ENCODE peak calls at places on chromosomes 5 and 9, in four cellular contexts. I is sigmoid colon, E is A549, H is fibroblast of lung. M is an unnamed sample.

GRCh38 chr9:37976714-37977477 is 73.0 kb upstream of the SLC25A51 start:
- DNase-seq in I (peak), E (no peak), H (peak), M (peak)

GRCh38 chr5:33032161-33033085 is 321.3 kb downstream of the NPR3 start:
- DNase-seq in H (peak), I (no peak), E (no peak), M (no peak)

GRCh38 chr9:76136986-76137385 is 246.5 kb downstream of the PCSK5 start:
- DNase-seq in I (no peak), H (peak), E (peak), M (peak)

GRCh38 chr5:177086918-177087706 is 397 bp downstream of the FGFR4 start:
- DNase-seq in E (peak), I (no peak), H (peak), M (no peak)

GRCh38 chr5:61600141-61600480 is 268.1 kb downstream of the ZSWIM6 start:
- DNase-seq in H (no peak), I (no peak), E (no peak), M (no peak)

GRCh38 chr5:169745441-169746146 is 108.5 kb downstream of the DOCK2 start:
- DNase-seq in E (no peak), I (no peak), H (peak), M (no peak)

GRCh38 chr5:3004361-3005080 is 253.0 kb upstream of the IRX2 start:
- DNase-seq in E (no peak), H (no peak), I (no peak), M (no peak)

GRCh38 chr9:18703086-18703750 is 229.3 kb downstream of the ADAMTSL1 start:
- DNase-seq in I (no peak), H (peak), E (no peak), M (no peak)

GRCh38 chr9:122346478-122347347 is 24.1 kb upstream of the PTGS1 start:
- DNase-seq in H (peak), I (peak), E (peak), M (no peak)

GRCh38 chr9:132631685-132632084 is 38.1 kb downstream of the DDX31 start:
- DNase-seq in I (no peak), E (no peak), H (no peak), M (no peak)

GRCh38 chr5:145360936-145361335 is 474.2 kb downstream of the PRELID2 start:
- DNase-seq in I (no peak), E (no peak), H (peak), M (no peak)

GRCh38 chr5:169753795-169754194 is 116.7 kb downstream of the DOCK2 start:
- DNase-seq in E (no peak), H (peak), I (no peak), M (no peak)

GRCh38 chr5:157371655-157372471 is 88.2 kb upstream of the NIPAL4 start:
- DNase-seq in I (no peak), H (peak), E (no peak), M (no peak)

GRCh38 chr5:160555836-160556660 is 134.4 kb downstream of the PTTG1 start:
- DNase-seq in E (no peak), H (peak), I (no peak), M (no peak)

GRCh38 chr5:133779828-133780475 is 167.6 kb upstream of the FSTL4 start:
- DNase-seq in I (no peak), H (no peak), E (no peak), M (no peak)

GRCh38 chr9:94056442-94056974 is 27.8 kb upstream of the PTPDC1 start:
- DNase-seq in I (no peak), H (peak), E (no peak), M (peak)

GRCh38 chr5:53114988-53115387 is 5.4 kb upstream of the MOCS2 start:
- DNase-seq in E (no peak), H (no peak), I (no peak), M (no peak)

GRCh38 chr9:38309324-38310195 is 82.9 kb upstream of the ALDH1B1 start:
- DNase-seq in H (peak), I (no peak), E (no peak), M (no peak)

GRCh38 chr5:124806026-124806856 is 59.8 kb upstream of the ZNF608 start:
- DNase-seq in E (no peak), H (peak), I (peak), M (peak)

GRCh38 chr5:119343766-119344165 is 12.1 kb upstream of the TNFAIP8 start:
- DNase-seq in E (no peak), I (no peak), H (peak), M (no peak)
- H3K27ac ChIP-seq in E (no peak), I (no peak), H (no peak), M (no peak)

DNA sequence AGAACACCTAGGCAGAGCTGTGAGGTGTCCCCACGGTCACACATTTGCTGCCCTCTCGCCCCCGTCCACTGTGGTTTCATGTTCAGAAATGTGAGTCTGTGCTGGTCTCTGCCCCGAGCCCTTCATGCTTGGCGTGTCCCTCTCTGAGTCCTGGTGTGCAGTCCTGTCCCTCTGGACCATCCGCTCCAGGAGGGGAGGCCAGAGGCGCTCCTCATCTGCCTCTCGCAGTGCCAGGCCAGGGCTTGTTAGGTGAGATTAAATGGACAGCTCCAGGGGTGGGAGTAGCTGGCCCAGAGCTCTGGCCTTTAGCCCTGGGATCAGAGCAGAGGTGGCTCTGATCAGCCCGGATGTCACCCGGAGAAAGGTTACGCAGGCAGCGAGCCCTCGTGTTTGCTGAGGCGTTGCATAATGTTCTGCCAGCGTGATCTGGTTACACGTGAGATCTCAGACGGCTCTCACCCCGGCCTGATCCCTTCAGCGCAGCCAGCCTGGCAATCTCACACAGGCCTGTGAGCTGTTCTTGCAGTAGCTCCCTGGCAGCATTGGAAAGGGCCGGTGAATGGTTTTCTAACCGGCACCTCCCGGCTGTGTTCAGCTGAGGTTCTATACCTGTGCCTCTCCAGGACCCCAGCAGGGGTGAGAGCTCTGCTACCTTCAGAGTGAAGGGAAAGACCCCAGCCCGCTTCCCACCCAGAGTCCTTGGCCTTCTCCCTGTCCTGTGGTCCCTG is 24.5 kb downstream of the PTGES2 start:
- DNase-seq in E (no peak), I (no peak), H (no peak), M (no peak)
- H3K4me3 ChIP-seq in E (no peak), I (no peak), H (no peak), M (no peak)

GRCh38 chr9:113572076-113572861 is 108.7 kb downstream of the RGS3 start:
- DNase-seq in I (peak), H (no peak), E (no peak), M (no peak)
- H3K27ac ChIP-seq in I (no peak), H (no peak), E (peak), M (no peak)

GRCh38 chr9:135702002-135702721 is at the start of gene KCNT1:
- DNase-seq in E (peak), I (no peak), H (peak), M (no peak)
- H3K4me3 ChIP-seq in E (peak), I (no peak), H (no peak), M (peak)

DNA sequence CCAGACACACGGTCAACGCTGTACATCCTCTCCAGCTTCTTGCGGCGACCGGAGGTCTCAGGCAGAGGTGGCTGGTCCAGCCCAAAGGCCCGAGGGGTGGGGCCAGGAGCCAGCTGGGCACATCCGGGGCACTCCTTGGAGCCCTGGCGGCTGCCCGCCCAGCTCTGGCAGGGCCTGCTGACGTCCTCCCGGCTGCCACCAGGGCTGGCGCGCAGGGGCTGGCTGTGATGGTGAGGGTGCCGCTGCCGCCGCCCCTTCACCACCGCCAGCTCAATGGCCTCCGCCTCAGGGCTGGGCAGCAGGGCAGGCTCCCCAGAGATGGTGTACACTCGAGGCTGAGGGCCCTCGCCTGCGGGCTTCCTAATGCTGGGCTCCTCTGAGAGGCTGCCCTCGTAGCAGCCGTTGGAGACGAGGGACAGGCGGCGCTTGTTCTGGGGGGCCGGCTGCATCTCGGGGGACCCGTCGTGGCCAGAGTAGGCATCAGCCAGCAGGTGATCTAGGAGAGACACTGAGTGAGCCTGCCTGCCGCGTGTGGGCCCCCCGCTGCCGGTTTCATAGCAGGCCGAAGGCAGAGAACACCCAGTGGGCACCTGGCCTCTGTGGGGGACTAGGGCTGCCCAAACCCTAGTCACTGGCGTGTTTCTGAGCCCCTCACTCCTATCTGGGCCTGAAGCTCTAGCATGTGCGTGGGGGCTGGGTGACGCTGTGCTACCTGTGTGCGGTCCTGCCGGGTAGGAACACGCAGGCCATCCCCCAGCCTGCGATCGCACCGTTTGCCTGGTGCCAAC is 1.5 kb downstream of the NSMF start:
- DNase-seq in I (no peak), E (no peak), H (no peak), M (no peak)
- H3K27ac ChIP-seq in I (peak), E (peak), H (no peak), M (no peak)

GRCh38 chr5:59810041-59810440 is 83.5 kb downstream of the PDE4D start:
- DNase-seq in E (peak), H (peak), I (peak), M (peak)
- H3K4me3 ChIP-seq in E (peak), H (peak), I (no peak), M (peak)

GRCh38 chr5:135706474-135706873 is 127.7 kb upstream of the CXCL14 start:
- DNase-seq in E (no peak), I (no peak), H (no peak), M (no peak)
- H3K27ac ChIP-seq in E (no peak), I (no peak), H (no peak), M (no peak)

GRCh38 chr5:143435207-143435657 is 31.7 kb upstream of the NR3C1 start:
- DNase-seq in H (no peak), E (no peak), I (no peak), M (no peak)
- H3K4me3 ChIP-seq in H (no peak), E (no peak), I (no peak), M (no peak)

DNA sequence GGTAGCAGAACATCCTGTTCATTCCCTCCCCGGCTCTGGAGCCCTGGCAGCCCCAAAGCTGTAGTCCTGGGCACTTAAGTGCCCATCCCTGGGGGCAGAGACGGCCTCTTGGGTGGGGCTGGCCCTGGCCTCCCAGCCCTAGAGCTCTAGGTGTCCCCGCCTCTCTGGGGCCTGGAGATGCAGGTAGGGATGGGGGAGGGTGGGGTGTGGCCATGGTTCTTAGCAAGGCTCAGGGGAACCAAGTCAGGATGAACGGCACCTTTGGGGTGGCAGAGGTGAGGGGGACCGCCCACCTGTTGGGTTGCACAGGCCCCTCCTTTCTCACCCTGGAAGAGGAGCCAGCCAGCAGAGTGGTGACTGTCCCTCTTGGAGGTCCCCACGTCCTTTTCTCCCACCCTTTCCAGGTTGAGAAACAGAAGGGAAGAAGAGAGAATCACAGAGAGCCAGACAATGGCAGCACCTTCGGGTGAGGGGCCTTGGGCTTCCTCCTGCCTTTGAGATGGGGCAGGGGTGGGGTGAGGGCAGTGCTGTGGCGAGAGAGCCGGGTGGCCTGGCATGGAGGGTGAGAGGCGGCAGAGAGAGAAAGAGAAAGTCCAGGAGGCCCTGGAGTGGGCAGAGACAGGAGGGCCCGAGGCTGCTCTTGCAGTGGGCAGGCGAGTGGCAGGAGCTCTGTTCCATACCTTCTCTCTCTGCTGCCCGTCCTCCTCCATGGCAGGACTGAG is 2.3 kb downstream of the CRAT start:
- DNase-seq in I (no peak), E (no peak), H (no peak), M (no peak)
- H3K27ac ChIP-seq in I (no peak), E (no peak), H (no peak), M (no peak)